ENCODE peak calls at places on chromosome 2, in eight cellular contexts. L is stimulated activated naive B cell treated with anti-CD40 and anti-IgM and Interleukin-4, amounts not matched to agents 10 μg/mL and 1 μg/mL and 100 μg/mL, for 72 hours; W is stimulated activated CD4-positive, alpha-beta T cell treated with anti-CD3 and anti-CD28 coated beads, Interleukin-1b, Interleukin-23, amount 100 ng/mL, for 24 hours; A is A172; E is cardiac fibroblast; M is GM20000; H is mammary epithelial cell; K is AG08395. N is an unnamed sample.

GRCh38 chr2:219687266-219687665 is 59.8 kb downstream of the SLC4A3 start:
- DNase-seq in L (no peak), W (no peak), A (peak), E (peak), M (no peak), H (peak), K (no peak), N (no peak)

GRCh38 chr2:47803363-47803762 is 20.4 kb downstream of the MSH6 start:
- DNase-seq in L (no peak), W (no peak), A (no peak), E (no peak), M (no peak), H (no peak), K (no peak), N (no peak)

GRCh38 chr2:74041182-74041581 is 56.5 kb downstream of the TET3 start:
- DNase-seq in L (no peak), W (no peak), A (no peak), E (no peak), M (no peak), H (no peak), K (no peak), N (no peak)

GRCh38 chr2:179461367-179461886 is 196.8 kb upstream of the SESTD1 start:
- DNase-seq in L (no peak), W (no peak), A (peak), E (no peak), M (no peak), H (no peak), K (no peak), N (no peak)

GRCh38 chr2:239186516-239186915 is 214.3 kb downstream of the HDAC4 start:
- DNase-seq in L (no peak), W (no peak), A (no peak), E (no peak), M (no peak), H (no peak), K (no peak), N (no peak)

GRCh38 chr2:86378469-86378868 is 41.0 kb upstream of the REEP1 start:
- DNase-seq in L (no peak), W (no peak), A (no peak), E (no peak), M (no peak), H (no peak), K (no peak), N (no peak)

GRCh38 chr2:133130548-133131246 is 437.6 kb downstream of the NCKAP5 start:
- DNase-seq in L (no peak), W (no peak), A (peak), E (peak), M (no peak), H (peak), K (no peak), N (no peak)

GRCh38 chr2:69667805-69668382 is 24.4 kb upstream of the AAK1 start:
- DNase-seq in L (no peak), W (no peak), A (peak), E (peak), M (no peak), H (peak), K (no peak), N (no peak)

GRCh38 chr2:138707424-138708074 is 72.6 kb downstream of the NXPH2 start:
- DNase-seq in L (no peak), W (no peak), A (peak), E (peak), M (no peak), H (peak), K (peak), N (no peak)

GRCh38 chr2:180872256-180872655 is 108.1 kb upstream of the UBE2E3 start:
- DNase-seq in L (no peak), W (no peak), A (no peak), E (peak), M (no peak), H (no peak), K (no peak), N (no peak)

GRCh38 chr2:226336283-226336682 is 463.3 kb downstream of the IRS1 start:
- DNase-seq in L (no peak), W (no peak), A (no peak), E (no peak), M (no peak), H (peak), K (no peak), N (no peak)

GRCh38 chr2:208501217-208501616 is 94.6 kb downstream of the PTH2R start:
- DNase-seq in L (no peak), W (no peak), A (peak), E (no peak), M (no peak), H (no peak), K (no peak), N (no peak)

GRCh38 chr2:97905294-97905693 is 90.5 kb downstream of the TMEM131 start:
- DNase-seq in L (no peak), W (no peak), A (no peak), E (no peak), M (no peak), H (no peak), K (no peak), N (no peak)